ENCODE peak calls at places on chromosomes 7 and 10, in five cellular contexts. One of them, this sample, is unnamed.

GRCh38 chr7:1926908-1927306 is 256.8 kb downstream of the ELFN1 start:
- DNase-seq in NCI-H510A treated with DMSO at 0.1 percent for 48 hours: no peak
- DNase-seq in nephron progenitor cell: no peak
- DNase-seq in T1000: no peak
- DNase-seq in Right ventricle myocardium inferior: no peak
- DNase-seq in this sample: no peak

GRCh38 chr10:87761892-87762291 is 56.1 kb downstream of the ATAD1 start:
- DNase-seq in NCI-H510A treated with DMSO at 0.1 percent for 48 hours: no peak
- DNase-seq in Right ventricle myocardium inferior: no peak
- DNase-seq in T1000: peak
- DNase-seq in nephron progenitor cell: no peak
- DNase-seq in this sample: no peak

GRCh38 chr7:1678070-1678543 is 8.0 kb downstream of the ELFN1 start:
- DNase-seq in Right ventricle myocardium inferior: peak
- DNase-seq in nephron progenitor cell: no peak
- DNase-seq in T1000: no peak
- DNase-seq in NCI-H510A treated with DMSO at 0.1 percent for 48 hours: no peak
- DNase-seq in this sample: no peak

GRCh38 chr10:62735464-62736188 is 68.9 kb upstream of the ADO start:
- DNase-seq in nephron progenitor cell: no peak
- DNase-seq in T1000: peak
- DNase-seq in Right ventricle myocardium inferior: no peak
- DNase-seq in NCI-H510A treated with DMSO at 0.1 percent for 48 hours: no peak
- DNase-seq in this sample: no peak

GRCh38 chr10:114375082-114375481 is 29.2 kb downstream of the AFAP1L2 start:
- DNase-seq in Right ventricle myocardium inferior: no peak
- DNase-seq in nephron progenitor cell: no peak
- DNase-seq in NCI-H510A treated with DMSO at 0.1 percent for 48 hours: no peak
- DNase-seq in T1000: no peak
- DNase-seq in this sample: no peak

GRCh38 chr7:91940171-91940570 is 491 bp upstream of the AKAP9 start:
- DNase-seq in NCI-H510A treated with DMSO at 0.1 percent for 48 hours: peak
- DNase-seq in Right ventricle myocardium inferior: no peak
- DNase-seq in nephron progenitor cell: peak
- DNase-seq in T1000: no peak
- DNase-seq in this sample: peak

GRCh38 chr10:106609867-106610266 is 554.6 kb downstream of the SORCS1 start:
- DNase-seq in nephron progenitor cell: no peak
- DNase-seq in Right ventricle myocardium inferior: no peak
- DNase-seq in NCI-H510A treated with DMSO at 0.1 percent for 48 hours: no peak
- DNase-seq in T1000: no peak
- DNase-seq in this sample: no peak

GRCh38 chr7:28957822-28958234 is 302 bp downstream of the TRIL start:
- DNase-seq in nephron progenitor cell: no peak
- DNase-seq in Right ventricle myocardium inferior: peak
- DNase-seq in NCI-H510A treated with DMSO at 0.1 percent for 48 hours: peak
- DNase-seq in T1000: no peak
- DNase-seq in this sample: peak

GRCh38 chr7:84507529-84507928 is 312.9 kb upstream of the SEMA3A start:
- DNase-seq in Right ventricle myocardium inferior: no peak
- DNase-seq in T1000: no peak
- DNase-seq in nephron progenitor cell: no peak
- DNase-seq in NCI-H510A treated with DMSO at 0.1 percent for 48 hours: no peak
- DNase-seq in this sample: no peak

GRCh38 chr10:47330804-47331203 is 8.6 kb downstream of the GDF2 start:
- DNase-seq in Right ventricle myocardium inferior: no peak
- DNase-seq in T1000: no peak
- DNase-seq in nephron progenitor cell: no peak
- DNase-seq in NCI-H510A treated with DMSO at 0.1 percent for 48 hours: no peak
- DNase-seq in this sample: no peak

This sample was measured in NCI-H1092 treated with DMSO at 0.1 percent for 48 hours.